ENCODE peak calls at places on chromosomes 4 and X, in ten cellular contexts. U, F, X, A, V, R, N, E, L and W are unnamed samples.
A peak's percentile ranks its signal among the peaks of the same experiment; 100 is the strongest.

GRCh38 chrX:79618280-79618679 is 251.1 kb upstream of the ITM2A start:
- DNase-seq in E (no peak), N (no peak), X (no peak), A (no peak), U (no peak), R (no peak), F (no peak), V (no peak), L (no peak), W (no peak)

GRCh38 chr4:89410687-89411086 is 103.1 kb upstream of the GPRIN3 start:
- DNase-seq in N (no peak), F (no peak), E (no peak), U (peak; percentile 62), V (peak; percentile 43), A (no peak), L (no peak), X (peak; percentile 52), R (peak; percentile 30), W (peak; percentile 62)

GRCh38 chr4:103591839-103592238 is 127.9 kb downstream of the TACR3 start:
- DNase-seq in F (no peak), U (no peak), R (no peak), N (no peak), A (no peak), L (no peak), E (no peak), X (no peak), V (no peak), W (no peak)

GRCh38 chr4:94640151-94640550 is 117.6 kb upstream of the BMPR1B start:
- DNase-seq in R (no peak), A (no peak), U (no peak), X (no peak), L (no peak), E (no peak), F (no peak), N (no peak), V (no peak), W (no peak)

GRCh38 chr4:3484057-3484973 is 21.2 kb downstream of the DOK7 start:
- DNase-seq in X (no peak), F (peak; percentile 75), E (peak; percentile 52), L (peak; percentile 66), U (peak; percentile 43), R (peak; percentile 92), A (no peak), N (no peak), V (no peak), W (no peak)

GRCh38 chr4:135316266-135316779 is 1114.7 kb upstream of the PABPC4L start:
- DNase-seq in A (no peak), U (no peak), V (no peak), F (no peak), E (peak; percentile 4), L (no peak), R (peak; percentile 4), N (no peak), X (no peak), W (no peak)

GRCh38 chrX:43349363-43349762 is 306.7 kb upstream of the MAOA start:
- DNase-seq in F (no peak), U (no peak), N (peak; percentile 20), V (peak; percentile 35), E (peak; percentile 46), L (peak; percentile 2), X (peak; percentile 19), A (peak; percentile 1), R (peak; percentile 51), W (peak; percentile 28)

GRCh38 chr4:149145803-149146202 is 669.8 kb downstream of the IQCM start:
- DNase-seq in N (no peak), X (peak; percentile 95), A (no peak), V (peak; percentile 47), E (no peak), U (peak; percentile 16), F (no peak), L (no peak), R (peak; percentile 30), W (no peak)

GRCh38 chr4:78612398-78613005 is 60.9 kb downstream of the ANXA3 start:
- DNase-seq in E (peak; percentile 49), U (no peak), R (peak; percentile 42), A (no peak), L (no peak), F (no peak), X (peak; percentile 61), N (no peak), V (peak; percentile 75), W (peak; percentile 77)

GRCh38 chrX:66016905-66017658 is 22.8 kb downstream of the VSIG4 start:
- DNase-seq in E (no peak), V (no peak), N (no peak), L (no peak), X (no peak), A (no peak), F (no peak), R (no peak), U (no peak), W (no peak)

GRCh38 chr4:118033148-118034060 is 882 bp upstream of the NDST3 start:
- DNase-seq in F (no peak), X (peak; percentile 24), A (no peak), N (no peak), L (no peak), R (peak; percentile 7), V (peak; percentile 15), E (peak; percentile 67), U (peak; percentile 26), W (peak; percentile 66)

GRCh38 chr4:118036336-118036735 is 2.0 kb downstream of the NDST3 start:
- DNase-seq in U (no peak), A (no peak), V (no peak), L (no peak), E (no peak), X (no peak), F (no peak), N (no peak), R (no peak), W (no peak)

GRCh38 chr4:118035309-118035708 is 1.0 kb downstream of the NDST3 start:
- DNase-seq in L (no peak), N (no peak), U (no peak), V (no peak), A (no peak), R (no peak), X (no peak), F (no peak), E (no peak), W (no peak)

GRCh38 chr4:118034061-118034785 is at the start of gene NDST3:
- DNase-seq in R (peak; percentile 53), L (peak; percentile 7), F (no peak), A (no peak), E (peak; percentile 79), N (no peak), V (peak; percentile 41), X (peak; percentile 31), U (peak; percentile 55), W (peak; percentile 55)

GRCh38 chr4:118032691-118033090 is 1.6 kb upstream of the NDST3 start:
- DNase-seq in L (no peak), U (peak; percentile 44), V (no peak), N (no peak), A (no peak), E (peak; percentile 16), R (peak; percentile 39), X (peak; percentile 20), F (no peak), W (no peak)
- H3K4me3 ChIP-seq in L (no peak overlapping the region), U (peak overlapping the region; percentile 79), V (no peak overlapping the region), N (no peak overlapping the region), A (no peak overlapping the region), E (no peak overlapping the region), R (no peak overlapping the region), X (no peak overlapping the region), F (no peak overlapping the region), W (peak overlapping the region; percentile 56)

DNA sequence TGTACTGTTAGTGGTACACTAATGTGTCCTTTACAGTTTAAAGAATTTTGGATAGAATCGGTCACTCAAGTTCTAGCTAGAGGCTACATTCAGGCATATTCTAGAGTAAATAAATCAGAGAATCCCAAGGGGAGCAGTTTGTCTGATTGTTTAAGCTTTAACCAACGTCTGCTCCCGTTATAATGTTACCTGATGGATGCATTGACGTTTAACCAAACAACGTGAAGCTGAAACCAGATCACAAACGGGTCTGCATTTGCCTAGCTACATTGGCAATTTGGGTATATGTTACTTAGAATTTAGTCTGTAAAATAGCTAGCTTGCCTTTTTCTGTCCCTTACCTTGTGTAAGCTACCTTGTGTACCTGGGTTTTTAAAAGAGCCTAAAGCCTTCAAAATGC is 1.6 kb downstream of the PI4K2B start:
- DNase-seq in R (peak; percentile 7), E (no peak), A (no peak), L (no peak), U (no peak), N (no peak), V (no peak), X (no peak), F (no peak), W (no peak)
- TF ChIP-seq CTCF in R (no peak), E (no peak), A (no peak), L (no peak), U (no peak), N (no peak), V (no peak), X (no peak), F (no peak), W (no peak)

GRCh38 chr4:20253272-20253798 is 1.6 kb downstream of the SLIT2 start:
- DNase-seq in L (no peak), R (no peak), A (no peak), U (no peak), N (no peak), X (peak; percentile 15), F (no peak), V (peak; percentile 43), E (no peak), W (peak; percentile 17)

GRCh38 chr4:20251061-20251795 is 477 bp upstream of the SLIT2 start:
- DNase-seq in N (no peak), L (no peak), U (no peak), X (peak; percentile 16), V (peak; percentile 36), F (no peak), A (no peak), R (no peak), E (no peak), W (peak; percentile 38)

GRCh38 chr4:20253799-20254409 is 2.2 kb downstream of the SLIT2 start:
- DNase-seq in X (peak; percentile 30), F (no peak), U (no peak), N (no peak), R (no peak), E (peak; percentile 28), L (no peak), A (no peak), V (peak; percentile 52), W (peak; percentile 48)

GRCh38 chr4:20252656-20253271 is 1.1 kb downstream of the SLIT2 start:
- DNase-seq in V (peak; percentile 60), F (no peak), R (no peak), E (peak; percentile 37), U (no peak), N (no peak), A (no peak), L (no peak), X (peak; percentile 39), W (peak; percentile 67)

GRCh38 chr4:20251796-20252655 is at the start of gene SLIT2:
- DNase-seq in U (no peak), X (peak; percentile 68), F (peak; percentile 92), A (no peak), N (peak; percentile 53), L (no peak), R (peak; percentile 35), E (peak; percentile 92), V (peak; percentile 87), W (peak; percentile 90)
- H3K4me3 ChIP-seq in U (peak within 1 kb of the TSS; percentile 57), X (peak within 1 kb of the TSS; percentile 55), F (peak within 1 kb of the TSS; percentile 54), A (peak within 1 kb of the TSS; percentile 16), N (no peak within 1 kb of the TSS), L (peak within 1 kb of the TSS; percentile 62), R (peak within 1 kb of the TSS; percentile 49), E (peak within 1 kb of the TSS; percentile 83), V (peak within 1 kb of the TSS; percentile 72), W (peak within 1 kb of the TSS; percentile 84)

DNA sequence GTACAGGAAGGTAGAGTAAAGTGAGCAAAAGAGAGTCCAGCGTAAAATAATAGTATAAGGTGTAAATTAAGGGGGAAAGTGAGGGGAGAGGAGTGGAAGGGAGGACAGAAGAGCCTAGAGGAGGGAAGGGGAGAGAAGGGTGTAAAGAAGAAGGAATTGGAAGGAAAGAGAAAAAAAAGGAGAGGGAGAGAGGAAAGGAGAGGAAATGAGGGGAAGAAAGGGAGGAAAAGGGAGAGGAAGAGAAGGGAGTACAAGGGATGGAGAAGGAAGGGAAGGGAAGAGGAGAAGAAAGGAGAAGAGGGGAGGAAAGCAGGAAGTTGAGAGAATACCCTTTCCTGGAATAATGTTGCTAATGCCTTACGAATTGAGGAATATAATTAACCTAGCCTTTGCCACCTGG is 3.3 kb upstream of the FAT4 start:
- DNase-seq in N (no peak), A (no peak), V (no peak), U (no peak), X (no peak), E (no peak), L (no peak), R (no peak), F (no peak), W (no peak)
- TF ChIP-seq CTCF in N (no peak), A (no peak), V (no peak), U (no peak), X (no peak), E (no peak), L (no peak), R (no peak), F (no peak), W (no peak)